ENCODE peak calls at places on chromosomes 6 and 20, in five cellular contexts. One of them, this sample, is unnamed.
A peak's percentile ranks its signal among the peaks of the same experiment; 100 is the strongest.

GRCh38 chr20:52921300-52921699 is 50.9 kb upstream of the TSHZ2 start:
- DNase-seq in iPS DF 19.7: no peak
- DNase-seq in mucosa of gallbladder: no peak
- DNase-seq in GM18507: no peak
- DNase-seq in NCI-H748 treated with DMSO at 0.1 percent for 48 hours: no peak
- DNase-seq in this sample: no peak

GRCh38 chr6:31081872-31082271 is 30.5 kb downstream of the C6orf15 start:
- DNase-seq in iPS DF 19.7: no peak
- DNase-seq in mucosa of gallbladder: no peak
- DNase-seq in GM18507: no peak
- DNase-seq in NCI-H748 treated with DMSO at 0.1 percent for 48 hours: no peak
- DNase-seq in this sample: no peak

GRCh38 chr6:52361347-52361944 is 505 bp upstream of the PAQR8 start:
- DNase-seq in iPS DF 19.7: no peak
- DNase-seq in mucosa of gallbladder: no peak
- DNase-seq in GM18507: no peak
- DNase-seq in NCI-H748 treated with DMSO at 0.1 percent for 48 hours: peak; percentile 8
- DNase-seq in this sample: no peak

GRCh38 chr6:158150701-158151100 is 17.4 kb downstream of the SERAC1 start:
- DNase-seq in iPS DF 19.7: no peak
- DNase-seq in mucosa of gallbladder: no peak
- DNase-seq in GM18507: no peak
- DNase-seq in NCI-H748 treated with DMSO at 0.1 percent for 48 hours: no peak
- DNase-seq in this sample: no peak

GRCh38 chr20:10540636-10541493 is 105.8 kb downstream of the SLX4IP start:
- DNase-seq in iPS DF 19.7: no peak
- DNase-seq in mucosa of gallbladder: no peak
- DNase-seq in GM18507: no peak
- DNase-seq in NCI-H748 treated with DMSO at 0.1 percent for 48 hours: no peak
- DNase-seq in this sample: no peak

GRCh38 chr6:7901780-7902179 is 8.8 kb downstream of the TXNDC5 start:
- DNase-seq in iPS DF 19.7: no peak
- DNase-seq in mucosa of gallbladder: no peak
- DNase-seq in GM18507: no peak
- DNase-seq in NCI-H748 treated with DMSO at 0.1 percent for 48 hours: no peak
- DNase-seq in this sample: no peak

GRCh38 chr20:59676126-59676876 is 72.0 kb downstream of the PHACTR3 start:
- DNase-seq in iPS DF 19.7: no peak
- DNase-seq in mucosa of gallbladder: no peak
- DNase-seq in GM18507: no peak
- DNase-seq in NCI-H748 treated with DMSO at 0.1 percent for 48 hours: no peak
- DNase-seq in this sample: no peak

GRCh38 chr6:52543729-52544324 is 33.0 kb downstream of the TRAM2 start:
- DNase-seq in iPS DF 19.7: no peak
- DNase-seq in mucosa of gallbladder: no peak
- DNase-seq in GM18507: no peak
- DNase-seq in NCI-H748 treated with DMSO at 0.1 percent for 48 hours: no peak
- DNase-seq in this sample: no peak

GRCh38 chr20:24640276-24640675 is 170.8 kb downstream of the SYNDIG1 start:
- DNase-seq in iPS DF 19.7: no peak
- DNase-seq in mucosa of gallbladder: no peak
- DNase-seq in GM18507: no peak
- DNase-seq in NCI-H748 treated with DMSO at 0.1 percent for 48 hours: no peak
- DNase-seq in this sample: no peak

GRCh38 chr6:111648100-111648499 is 42.4 kb upstream of the TRAF3IP2 start:
- DNase-seq in iPS DF 19.7: no peak
- DNase-seq in mucosa of gallbladder: no peak
- DNase-seq in GM18507: no peak
- DNase-seq in NCI-H748 treated with DMSO at 0.1 percent for 48 hours: no peak
- DNase-seq in this sample: no peak

GRCh38 chr6:148291876-148292275 is 50.8 kb upstream of the SASH1 start:
- DNase-seq in iPS DF 19.7: no peak
- DNase-seq in mucosa of gallbladder: no peak
- DNase-seq in GM18507: no peak
- DNase-seq in NCI-H748 treated with DMSO at 0.1 percent for 48 hours: no peak
- DNase-seq in this sample: no peak

GRCh38 chr20:38664284-38664683 is 60.0 kb upstream of the SLC32A1 start:
- DNase-seq in iPS DF 19.7: no peak
- DNase-seq in mucosa of gallbladder: no peak
- DNase-seq in GM18507: no peak
- DNase-seq in NCI-H748 treated with DMSO at 0.1 percent for 48 hours: no peak
- DNase-seq in this sample: no peak

GRCh38 chr6:31353508-31353907 is 3.5 kb downstream of the HLA-B start:
- DNase-seq in iPS DF 19.7: no peak
- DNase-seq in mucosa of gallbladder: no peak
- DNase-seq in GM18507: no peak
- DNase-seq in NCI-H748 treated with DMSO at 0.1 percent for 48 hours: no peak
- DNase-seq in this sample: no peak

GRCh38 chr6:95240514-95240913 is 336.8 kb upstream of the MANEA start:
- DNase-seq in iPS DF 19.7: no peak
- DNase-seq in mucosa of gallbladder: no peak
- DNase-seq in GM18507: no peak
- DNase-seq in NCI-H748 treated with DMSO at 0.1 percent for 48 hours: no peak
- DNase-seq in this sample: no peak

This sample was measured in GM19239.